ENCODE peak calls at places on chromosomes 5 and 9, in nine cellular contexts. X is stomach, O is HCT116, U is spleen, I is sigmoid colon, M is K562, P is H1, K is HepG2, Y is upper lobe of left lung. Z is an unnamed sample.

GRCh38 chr5:88813805-88814584 is 69.0 kb downstream of the MEF2C start:
- DNase-seq in O (no peak), P (no peak), U (no peak), Y (no peak), I (no peak), X (no peak), M (peak; percentile 60), K (no peak), Z (no peak)

GRCh38 chr5:94830520-94830919 is 212.1 kb downstream of the SLF1 start:
- DNase-seq in U (no peak), Y (no peak), P (no peak), X (no peak), K (no peak), I (no peak), O (peak; percentile 8), M (peak; percentile 10), Z (no peak)

GRCh38 chr5:142770650-142771609 is 753 bp downstream of the ARHGAP26 start:
- DNase-seq in U (peak; percentile 94), K (peak; percentile 69), X (peak; percentile 64), Y (peak; percentile 59), O (no peak), M (peak; percentile 18), P (no peak), I (peak; percentile 82), Z (peak; percentile 93)

GRCh38 chr5:59760798-59761348 is 132.7 kb downstream of the PDE4D start:
- DNase-seq in P (no peak), X (no peak), I (no peak), O (no peak), M (no peak), K (no peak), U (no peak), Y (no peak), Z (no peak)

GRCh38 chr9:20220286-20220685 is 402.0 kb downstream of the MLLT3 start:
- DNase-seq in I (no peak), Y (no peak), U (no peak), M (no peak), K (no peak), P (no peak), X (no peak), O (no peak), Z (no peak)

GRCh38 chr5:123125172-123125508 is 36.1 kb downstream of the PRDM6 start:
- DNase-seq in Y (no peak), X (no peak), O (no peak), P (no peak), M (no peak), I (no peak), K (no peak), U (no peak), Z (no peak)

GRCh38 chr5:89857790-89858189 is 551.8 kb downstream of the CETN3 start:
- DNase-seq in K (no peak), P (no peak), X (no peak), Y (no peak), O (no peak), U (no peak), M (no peak), I (no peak), Z (no peak)

GRCh38 chr5:96885518-96886338 is 9.4 kb downstream of the ERAP2 start:
- DNase-seq in I (no peak), M (peak; percentile 25), X (no peak), K (no peak), U (no peak), Y (no peak), O (no peak), P (no peak), Z (no peak)

GRCh38 chr5:177994561-177995190 is 1.4 kb downstream of the PROP1 start:
- DNase-seq in X (no peak), M (no peak), Y (no peak), K (no peak), O (no peak), P (no peak), I (no peak), U (no peak), Z (peak; percentile 90)

GRCh38 chr5:115415143-115415491 is 118.7 kb upstream of the CCDC112 start:
- DNase-seq in O (peak; percentile 78), K (peak; percentile 39), X (peak; percentile 70), U (no peak), M (no peak), Y (peak; percentile 88), P (no peak), I (no peak), Z (peak; percentile 87)

GRCh38 chr9:135132008-135132407 is 44.5 kb downstream of the OLFM1 start:
- DNase-seq in P (no peak), O (no peak), X (no peak), K (no peak), M (no peak), U (no peak), Y (no peak), I (no peak), Z (no peak)

GRCh38 chr5:69276422-69277174 is 41.9 kb downstream of the CDK7 start:
- DNase-seq in P (no peak), M (no peak), O (no peak), U (no peak), K (peak; percentile 87), X (no peak), Y (no peak), I (no peak), Z (no peak)

GRCh38 chr5:177553671-177554429 is 513 bp downstream of the FAM193B start:
- DNase-seq in X (peak; percentile 56), P (no peak), K (no peak), Y (peak; percentile 24), O (no peak), U (peak; percentile 92), I (peak; percentile 75), M (peak; percentile 29), Z (no peak)

GRCh38 chr5:1735320-1735970 is 64.2 kb downstream of the MRPL36 start:
- DNase-seq in P (no peak), X (peak; percentile 24), U (no peak), O (no peak), K (no peak), I (no peak), Y (no peak), M (no peak), Z (no peak)

GRCh38 chr9:112494153-112494552 is 7.5 kb downstream of the KIAA1958 start:
- DNase-seq in O (no peak), U (no peak), I (no peak), M (no peak), K (no peak), P (no peak), X (no peak), Y (no peak), Z (no peak)

GRCh38 chr9:112489876-112490661 is 3.4 kb downstream of the KIAA1958 start:
- DNase-seq in X (no peak), P (no peak), M (no peak), I (no peak), U (no peak), K (peak; percentile 45), Y (no peak), O (no peak), Z (no peak)

GRCh38 chr9:112496074-112496722 is 9.6 kb downstream of the KIAA1958 start:
- DNase-seq in K (peak; percentile 77), Y (no peak), I (no peak), O (no peak), P (no peak), X (no peak), M (no peak), U (no peak), Z (no peak)

GRCh38 chr9:112495614-112496013 is 9.0 kb downstream of the KIAA1958 start:
- DNase-seq in P (no peak), X (no peak), I (no peak), Y (peak; percentile 25), K (peak; percentile 48), O (no peak), M (no peak), U (no peak), Z (no peak)

DNA sequence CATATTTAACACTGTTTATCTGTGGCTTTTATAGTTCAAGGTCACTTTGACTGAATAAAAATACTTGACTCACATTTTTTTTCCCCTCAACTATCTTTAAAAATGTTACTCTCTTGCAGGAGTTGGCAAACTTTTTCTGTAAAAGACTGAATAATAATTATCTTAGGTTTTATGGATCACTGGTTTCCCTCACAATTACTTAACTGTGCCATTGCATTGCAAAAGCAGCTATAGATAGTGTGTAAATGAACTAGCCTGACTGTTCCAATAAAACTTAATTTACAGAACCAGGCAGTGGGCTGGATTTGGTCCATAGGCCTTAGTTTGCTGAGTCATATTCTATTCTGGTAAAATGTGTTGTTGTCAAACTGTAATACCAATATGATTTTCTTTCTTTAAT is 7.1 kb downstream of the KIAA1958 start:
- DNase-seq in O (no peak), I (no peak), X (no peak), P (no peak), Y (no peak), M (no peak), U (no peak), K (no peak), Z (no peak)
- TF ChIP-seq POLR2AphosphoS5 in O (no peak), I (no peak), X (no peak), P (no peak), Y (no peak), M (no peak), U (no peak), K (no peak), Z (no peak)

GRCh38 chr5:3593771-3594513 is 1.7 kb upstream of the IRX1 start:
- DNase-seq in O (no peak), K (no peak), U (no peak), P (no peak), Y (no peak), M (no peak), I (no peak), X (no peak), Z (no peak)

GRCh38 chr5:3590967-3591900 is 4.4 kb upstream of the IRX1 start:
- DNase-seq in I (no peak), K (no peak), X (no peak), P (no peak), O (no peak), U (no peak), Y (no peak), M (no peak), Z (no peak)

GRCh38 chr5:3592298-3592697 is 3.3 kb upstream of the IRX1 start:
- DNase-seq in Y (no peak), M (no peak), U (no peak), O (no peak), I (no peak), X (no peak), P (no peak), K (no peak), Z (no peak)

GRCh38 chr5:3594514-3595101 is 1.0 kb upstream of the IRX1 start:
- DNase-seq in I (no peak), P (no peak), X (no peak), K (no peak), U (no peak), M (no peak), O (no peak), Y (no peak), Z (no peak)

GRCh38 chr5:3590253-3590966 is 5.2 kb upstream of the IRX1 start:
- DNase-seq in I (no peak), U (no peak), O (no peak), M (no peak), K (no peak), P (no peak), Y (no peak), X (no peak), Z (no peak)
- H3K9me3 ChIP-seq in I (no peaks in the 10 kb centered on the region), U (no peaks in the 10 kb centered on the region), O (peaks cover 3% of the 10 kb centered on the region), M (no peaks in the 10 kb centered on the region), K (no peaks in the 10 kb centered on the region), P (no peaks in the 10 kb centered on the region), Y (no peaks in the 10 kb centered on the region), X (peaks cover 4% of the 10 kb centered on the region), Z (no peaks in the 10 kb centered on the region)

GRCh38 chr5:144979516-144980264 is 809.0 kb downstream of the KCTD16 start:
- DNase-seq in P (no peak), I (no peak), X (no peak), Y (no peak), O (no peak), M (no peak), U (no peak), K (no peak), Z (no peak)
- TF ChIP-seq POLR2A in P (no peak), I (no peak), X (no peak), Y (no peak), O (no peak), M (no peak), U (no peak), K (no peak), Z (no peak)

GRCh38 chr9:88544245-88544644 is 9.3 kb downstream of the NXNL2 start:
- DNase-seq in U (no peak), Y (no peak), I (no peak), K (no peak), X (peak; percentile 29), M (peak; percentile 60), O (no peak), P (no peak), Z (no peak)
- TF ChIP-seq POLR2AphosphoS5 in U (peak; percentile 47), Y (peak; percentile 8), I (no peak), K (no peak), X (no peak), M (no peak), O (no peak), P (no peak), Z (no peak)

Z was measured in esophagus muscularis mucosa.